ENCODE peak calls at places on chromosomes 11 and 22, in eight cellular contexts. X, Z, S, F, G, J, H and W are unnamed samples.

GRCh38 chr11:2732940-2733628 is 33.3 kb upstream of the KCNQ1OT1 start:
- DNase-seq in X (peak; percentile 39), J (no peak), Z (no peak), G (no peak), F (no peak), H (no peak), S (no peak), W (no peak)

GRCh38 chr22:46551321-46551720 is 13.9 kb upstream of the CELSR1 start:
- DNase-seq in G (no peak), X (peak; percentile 48), Z (no peak), F (no peak), S (no peak), J (no peak), H (no peak), W (peak; percentile 10)

GRCh38 chr22:30340911-30341685 is 14.4 kb upstream of the TBC1D10A start:
- DNase-seq in Z (no peak), S (no peak), X (no peak), H (no peak), G (peak; percentile 86), J (peak; percentile 89), F (no peak), W (peak; percentile 80)

GRCh38 chr11:35104655-35105054 is 34.3 kb upstream of the CD44 start:
- DNase-seq in H (no peak), G (no peak), J (no peak), X (no peak), Z (no peak), S (no peak), F (no peak), W (no peak)

GRCh38 chr11:102950622-102951081 is 4.9 kb downstream of the MMP13 start:
- DNase-seq in G (peak; percentile 13), Z (no peak), J (no peak), S (peak; percentile 23), X (no peak), F (no peak), H (no peak), W (no peak)

GRCh38 chr11:117286588-117286987 is 4.6 kb upstream of the BACE1-AS start:
- DNase-seq in J (no peak), F (no peak), H (no peak), S (no peak), G (no peak), X (no peak), Z (no peak), W (no peak)

GRCh38 chr11:34359548-34359891 is 1.7 kb upstream of the ABTB2 start:
- DNase-seq in H (no peak), F (no peak), S (no peak), J (no peak), G (no peak), X (no peak), Z (no peak), W (no peak)

GRCh38 chr11:12016246-12016645 is 7.8 kb upstream of the DKK3 start:
- DNase-seq in J (no peak), F (no peak), Z (peak; percentile 21), G (no peak), X (no peak), H (no peak), S (no peak), W (no peak)

GRCh38 chr22:37996079-37996478 is 11.7 kb upstream of the SOX10 start:
- DNase-seq in G (no peak), J (no peak), Z (peak; percentile 76), X (no peak), H (no peak), F (peak; percentile 65), S (no peak), W (no peak)

GRCh38 chr11:120332822-120333716 is 3.1 kb upstream of the ARHGEF12 start:
- DNase-seq in Z (no peak), F (no peak), X (no peak), H (no peak), J (no peak), G (no peak), S (no peak), W (no peak)

GRCh38 chr11:120446802-120447201 is 64.7 kb upstream of the GRIK4 start:
- DNase-seq in F (no peak), X (no peak), S (no peak), H (no peak), J (no peak), Z (no peak), G (no peak), W (no peak)

GRCh38 chr22:36565152-36565507 is 36.2 kb upstream of the EIF3D start:
- DNase-seq in X (no peak), F (no peak), Z (no peak), J (no peak), H (no peak), S (no peak), G (no peak), W (no peak)

GRCh38 chr22:25027959-25028840 is 75.7 kb downstream of the KIAA1671 start:
- DNase-seq in F (no peak), G (no peak), H (peak; percentile 76), Z (peak; percentile 77), J (no peak), X (no peak), S (peak; percentile 51), W (peak; percentile 29)

GRCh38 chr22:24431309-24432034 is 4.1 kb downstream of the ADORA2A start:
- DNase-seq in F (no peak), S (no peak), G (no peak), H (no peak), X (no peak), Z (no peak), J (peak; percentile 56), W (no peak)

GRCh38 chr11:114216804-114217195 is 79.4 kb upstream of the NNMT start:
- DNase-seq in X (no peak), S (no peak), J (no peak), Z (no peak), F (no peak), H (no peak), G (no peak), W (no peak)
- H3K4me1 ChIP-seq in X (no peaks in the 10 kb centered on the region), S (peaks cover 85% of the 10 kb centered on the region), J (peaks cover 89% of the 10 kb centered on the region), Z (no peaks in the 10 kb centered on the region), F (no peaks in the 10 kb centered on the region), H (no peaks in the 10 kb centered on the region), G (peaks cover 99% of the 10 kb centered on the region), W (peaks cover 100% of the 10 kb centered on the region)

DNA sequence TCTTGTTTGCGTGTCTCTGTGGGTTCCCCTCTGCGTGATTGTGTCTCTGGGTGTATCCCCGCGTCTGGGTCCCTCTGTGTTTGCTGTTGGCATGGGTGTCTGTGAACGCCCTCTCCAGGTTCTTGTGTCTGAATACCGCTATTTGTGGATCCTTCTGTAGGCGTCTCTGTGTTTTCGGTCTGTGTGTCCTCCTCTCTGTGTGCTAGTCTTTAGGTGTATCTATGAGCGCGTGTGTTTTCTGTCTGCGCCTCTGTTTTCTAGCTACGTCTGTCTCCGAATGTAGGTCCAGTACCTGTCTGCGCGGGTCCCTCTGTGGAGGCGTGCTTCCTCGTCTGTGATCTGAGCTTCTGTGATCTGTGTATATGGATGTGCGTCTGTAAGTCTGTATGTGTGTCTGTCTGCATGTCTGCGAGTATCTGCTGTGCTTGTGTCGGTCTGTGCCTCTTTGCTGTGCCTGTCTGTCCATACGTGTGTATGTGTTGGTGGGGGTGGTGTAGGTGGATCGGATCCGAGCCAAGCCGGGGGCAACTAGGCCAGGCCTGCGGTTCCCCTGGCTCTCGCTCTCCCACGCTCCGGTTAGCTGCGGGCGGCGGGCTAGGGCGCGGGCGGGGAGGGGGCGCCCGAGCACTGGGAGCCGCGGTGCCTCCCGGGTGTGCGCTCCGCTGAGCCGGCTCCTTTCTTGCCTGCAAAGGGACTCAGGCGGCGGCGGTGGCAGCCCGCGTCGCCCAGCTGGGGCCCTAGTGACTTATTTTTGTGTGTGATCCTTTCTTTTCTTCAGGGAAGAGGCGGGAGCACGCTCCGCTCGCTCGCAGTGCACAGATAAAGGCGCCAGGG is 105.3 kb upstream of the E2F8 start:
- DNase-seq in H (no peak), S (peak; percentile 34), X (no peak), G (no peak), F (no peak), J (no peak), Z (no peak), W (peak; percentile 18)
- H3K4me3 ChIP-seq in H (no peak overlapping the region), S (peak overlapping the region; percentile 13), X (peak overlapping the region; percentile 40), G (peak overlapping the region; percentile 50), F (peak overlapping the region; percentile 53), J (peak overlapping the region; percentile 40), Z (peak overlapping the region; percentile 14), W (peak overlapping the region; percentile 63)

GRCh38 chr11:93732237-93732892 is 8.9 kb downstream of the TAF1D start:
- DNase-seq in S (no peak), X (no peak), G (no peak), Z (no peak), F (no peak), H (no peak), J (no peak), W (no peak)

GRCh38 chr11:93727985-93728791 is 13.1 kb downstream of the TAF1D start:
- DNase-seq in G (no peak), Z (no peak), X (no peak), F (no peak), S (no peak), J (no peak), H (no peak), W (no peak)

GRCh38 chr11:93730108-93731107 is 10.9 kb downstream of the TAF1D start:
- DNase-seq in S (no peak), F (no peak), J (no peak), Z (no peak), X (no peak), H (no peak), G (no peak), W (no peak)

GRCh38 chr11:93728792-93729128 is 12.5 kb downstream of the TAF1D start:
- DNase-seq in J (no peak), X (no peak), H (no peak), F (no peak), S (no peak), Z (no peak), G (no peak), W (no peak)

DNA sequence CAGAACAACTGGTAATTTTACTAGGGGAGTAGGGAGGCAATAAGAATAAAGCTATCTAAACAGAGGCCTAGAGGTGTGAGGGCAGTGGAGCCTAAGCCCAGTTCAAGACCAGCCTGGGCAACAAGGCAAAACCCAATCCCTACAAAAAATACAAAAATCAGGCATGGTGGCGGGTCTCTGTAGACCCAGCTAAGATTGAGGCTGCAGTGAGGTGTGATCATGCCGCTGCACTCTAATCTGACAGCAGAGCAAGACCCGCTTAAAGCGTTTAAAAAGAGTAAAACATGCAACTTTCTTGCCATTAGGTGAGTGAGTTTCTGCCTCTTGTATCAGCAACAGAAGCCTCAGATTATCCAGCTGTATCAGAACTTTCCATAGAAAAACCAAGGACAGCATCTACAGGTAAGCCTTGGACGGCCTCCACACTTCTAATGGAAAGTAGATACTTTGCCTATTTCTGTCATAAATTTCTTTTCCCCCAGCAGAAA is 12.1 kb downstream of the TAF1D start:
- DNase-seq in F (no peak), X (no peak), G (no peak), S (no peak), H (no peak), Z (no peak), J (no peak), W (no peak)
- H3K36me3 ChIP-seq in F (peaks cover 8% of the 10 kb centered on the region), X (peaks cover 80% of the 10 kb centered on the region), G (peaks cover 5% of the 10 kb centered on the region), S (peaks cover 93% of the 10 kb centered on the region), H (peaks cover 12% of the 10 kb centered on the region), Z (peaks cover 99% of the 10 kb centered on the region), J (peaks cover 91% of the 10 kb centered on the region), W (peaks cover 97% of the 10 kb centered on the region)

DNA sequence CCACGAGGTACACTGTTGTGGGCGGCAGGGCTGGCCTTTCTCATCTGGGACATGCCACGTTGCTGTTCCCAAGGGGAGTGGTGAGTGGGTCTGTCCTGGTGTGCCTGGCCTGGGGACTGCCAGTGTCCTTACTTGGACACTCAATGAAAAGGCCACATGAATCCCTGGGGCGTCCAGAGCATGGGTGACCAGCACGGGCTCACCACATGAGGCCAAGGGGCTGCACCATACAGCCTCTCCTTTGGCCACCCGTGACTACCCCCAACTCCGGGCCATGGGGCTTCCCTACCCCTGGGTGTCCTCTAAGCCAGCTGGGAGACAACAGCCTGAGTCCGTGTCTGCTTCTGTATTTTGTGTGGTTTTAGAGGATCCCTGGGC is 20.2 kb upstream of the TXNRD2 start:
- DNase-seq in J (no peak), S (no peak), H (no peak), X (peak; percentile 54), F (no peak), G (no peak), Z (peak; percentile 21), W (no peak)
- H3K4me1 ChIP-seq in J (peaks cover 47% of the 10 kb centered on the region), S (peaks cover 11% of the 10 kb centered on the region), H (peaks cover 28% of the 10 kb centered on the region), X (peaks cover 39% of the 10 kb centered on the region), F (peaks cover 33% of the 10 kb centered on the region), G (peaks cover 13% of the 10 kb centered on the region), Z (peaks cover 21% of the 10 kb centered on the region), W (peaks cover 43% of the 10 kb centered on the region)